ENCODE peak calls at places on chromosome 7, in nine cellular contexts. Z is hippocampal formation; X is stimulated activated CD4-positive, alpha-beta T cell treated with anti-CD3 and anti-CD28 coated beads, Interleukin-12 subunit alpha, Interleukin-12 subunit beta, amount 100 ng/mL, for 24 hours; F is right cardiac atrium; A is activated naive CD8-positive, alpha-beta T cell treated with anti-CD3 and anti-CD28 coated beads for 36 hours; U is T-helper 2 cell; L is iPS-NIHi11; P is Panc1; J is fibroblast of lung. I is an unnamed sample.
A peak's percentile ranks its signal among the peaks of the same experiment; 100 is the strongest.

GRCh38 chr7:73879977-73880681 is 19.2 kb downstream of the TMEM270 start:
- DNase-seq in Z (no peak), X (no peak), F (peak; percentile 88), A (no peak), U (no peak), L (no peak), P (no peak), J (no peak), I (no peak)

GRCh38 chr7:20778063-20778721 is 8.5 kb downstream of the SP8 start:
- DNase-seq in Z (peak; percentile 12), X (no peak), F (peak; percentile 72), A (peak; percentile 36), U (no peak), L (peak; percentile 77), P (no peak), J (no peak), I (peak; percentile 85)

GRCh38 chr7:140190588-140190987 is 13.8 kb upstream of the KDM7A start:
- DNase-seq in Z (no peak), X (no peak), F (no peak), A (no peak), U (no peak), L (no peak), P (no peak), J (no peak), I (no peak)

GRCh38 chr7:106668853-106669539 is 8.0 kb upstream of the CCDC71L start:
- DNase-seq in Z (no peak), X (no peak), F (no peak), A (no peak), U (no peak), L (no peak), P (no peak), J (no peak), I (no peak)

GRCh38 chr7:50068850-50069551 is 24.0 kb downstream of the ZPBP start:
- DNase-seq in Z (peak; percentile 22), X (no peak), F (no peak), A (peak; percentile 32), U (peak; percentile 80), L (peak; percentile 71), P (peak; percentile 8), J (peak; percentile 66), I (no peak)

GRCh38 chr7:22565315-22565811 is 65.4 kb upstream of the STEAP1B start:
- DNase-seq in Z (no peak), X (no peak), F (peak; percentile 65), A (no peak), U (no peak), L (no peak), P (peak; percentile 66), J (peak; percentile 94), I (no peak)

GRCh38 chr7:55432937-55433784 is 68.0 kb downstream of the LANCL2 start:
- DNase-seq in Z (no peak), X (no peak), F (no peak), A (no peak), U (peak; percentile 57), L (peak; percentile 85), P (peak; percentile 42), J (peak; percentile 46), I (peak; percentile 70)

GRCh38 chr7:34044734-34045353 is 139.5 kb downstream of the BMPER start:
- DNase-seq in Z (no peak), X (no peak), F (no peak), A (no peak), U (no peak), L (peak; percentile 29), P (no peak), J (no peak), I (no peak)

GRCh38 chr7:139018910-139019309 is 16.9 kb downstream of the ZC3HAV1L start:
- DNase-seq in Z (no peak), X (no peak), F (no peak), A (no peak), U (no peak), L (no peak), P (no peak), J (no peak), I (no peak)

GRCh38 chr7:92425311-92425947 is 21.9 kb upstream of the GATAD1 start:
- DNase-seq in Z (no peak), X (no peak), F (no peak), A (peak; percentile 5), U (peak; percentile 45), L (no peak), P (no peak), J (no peak), I (no peak)

GRCh38 chr7:21675255-21675654 is 132.4 kb downstream of the DNAH11 start:
- DNase-seq in Z (no peak), X (no peak), F (no peak), A (no peak), U (no peak), L (no peak), P (no peak), J (peak; percentile 2), I (no peak)

GRCh38 chr7:95871078-95871848 is 98.9 kb downstream of the DYNC1I1 start:
- DNase-seq in Z (peak; percentile 3), X (no peak), F (no peak), A (peak; percentile 3), U (peak; percentile 41), L (peak; percentile 71), P (peak; percentile 38), J (peak; percentile 28), I (peak; percentile 58)

GRCh38 chr7:12729112-12729511 is 41.7 kb downstream of the ARL4A start:
- DNase-seq in Z (peak; percentile 47), X (no peak), F (peak; percentile 87), A (no peak), U (no peak), L (peak; percentile 73), P (no peak), J (peak; percentile 59), I (peak; percentile 60)

GRCh38 chr7:93382362-93382761 is 150.2 kb downstream of the VPS50 start:
- DNase-seq in Z (no peak), X (no peak), F (no peak), A (no peak), U (no peak), L (no peak), P (no peak), J (no peak), I (no peak)

GRCh38 chr7:15686957-15687644 is 618 bp upstream of the MEOX2 start:
- DNase-seq in Z (no peak), X (no peak), F (peak; percentile 48), A (no peak), U (no peak), L (peak; percentile 5), P (no peak), J (no peak), I (peak; percentile 18)

GRCh38 chr7:108450160-108450559 is 6.1 kb downstream of the NRCAM start:
- DNase-seq in Z (no peak), X (no peak), F (no peak), A (no peak), U (no peak), L (no peak), P (no peak), J (no peak), I (no peak)

GRCh38 chr7:121544726-121545125 is 148.6 kb upstream of the FAM3C start:
- DNase-seq in Z (no peak), X (no peak), F (no peak), A (no peak), U (peak; percentile 78), L (no peak), P (peak; percentile 98), J (peak; percentile 98), I (no peak)

GRCh38 chr7:76065016-76065612 is 17.2 kb downstream of the MDH2 start:
- DNase-seq in Z (no peak), X (no peak), F (no peak), A (peak; percentile 22), U (no peak), L (no peak), P (no peak), J (no peak), I (no peak)

GRCh38 chr7:138338361-138338760 is 121.7 kb upstream of the TRIM24 start:
- DNase-seq in Z (no peak), X (no peak), F (peak; percentile 80), A (no peak), U (no peak), L (no peak), P (no peak), J (peak; percentile 59), I (no peak)

GRCh38 chr7:111532625-111533024 is 29.7 kb downstream of the IMMP2L start:
- DNase-seq in Z (no peak), X (no peak), F (peak; percentile 40), A (no peak), U (no peak), L (no peak), P (no peak), J (no peak), I (peak; percentile 32)

GRCh38 chr7:35736725-35737124 is 41.8 kb upstream of the HERPUD2 start:
- DNase-seq in Z (no peak), X (no peak), F (no peak), A (no peak), U (no peak), L (no peak), P (no peak), J (peak; percentile 44), I (no peak)

GRCh38 chr7:125355899-125356298 is 426.3 kb upstream of the POT1 start:
- DNase-seq in Z (no peak), X (no peak), F (no peak), A (no peak), U (no peak), L (no peak), P (no peak), J (peak; percentile 8), I (no peak)

GRCh38 chr7:8433477-8434289 is at the start of gene NXPH1:
- DNase-seq in Z (no peak), X (no peak), F (peak; percentile 51), A (no peak), U (peak; percentile 20), L (peak; percentile 82), P (no peak), J (no peak), I (peak; percentile 84)